ENCODE peak calls at places on chromosomes 7 and 10, in six cellular contexts. One of them, this sample, is unnamed.

GRCh38 chr7:7135074-7135473 is 47.3 kb upstream of the C1GALT1 start:
- DNase-seq in right atrium auricular region: no peak
- DNase-seq in AG04449: no peak
- DNase-seq in left ventricle myocardium inferior: no peak
- DNase-seq in A549: no peak
- DNase-seq in HFF-Myc: no peak
- DNase-seq in this sample: no peak

GRCh38 chr7:5320391-5320790 is 37.6 kb downstream of the SLC29A4 start:
- DNase-seq in right atrium auricular region: no peak
- DNase-seq in AG04449: no peak
- DNase-seq in left ventricle myocardium inferior: no peak
- DNase-seq in A549: no peak
- DNase-seq in HFF-Myc: no peak
- DNase-seq in this sample: no peak

GRCh38 chr10:6091630-6092029 is 2.8 kb downstream of the RBM17 start:
- DNase-seq in right atrium auricular region: no peak
- DNase-seq in AG04449: no peak
- DNase-seq in left ventricle myocardium inferior: no peak
- DNase-seq in A549: no peak
- DNase-seq in HFF-Myc: no peak
- DNase-seq in this sample: no peak

GRCh38 chr7:131040467-131040932 is 287.2 kb upstream of the MKLN1 start:
- DNase-seq in right atrium auricular region: peak; percentile 59
- DNase-seq in AG04449: no peak
- DNase-seq in left ventricle myocardium inferior: no peak
- DNase-seq in A549: peak; percentile 58
- DNase-seq in HFF-Myc: peak; percentile 54
- DNase-seq in this sample: peak; percentile 75

GRCh38 chr7:75056476-75056875 is 17.1 kb downstream of the RCC1L start:
- DNase-seq in right atrium auricular region: no peak
- DNase-seq in AG04449: no peak
- DNase-seq in left ventricle myocardium inferior: no peak
- DNase-seq in A549: no peak
- DNase-seq in HFF-Myc: peak; percentile 44
- DNase-seq in this sample: no peak

GRCh38 chr7:73999664-74000420 is 28.1 kb upstream of the ELN start:
- DNase-seq in right atrium auricular region: peak; percentile 85
- DNase-seq in AG04449: peak; percentile 86
- DNase-seq in left ventricle myocardium inferior: no peak
- DNase-seq in A549: no peak
- DNase-seq in HFF-Myc: no peak
- DNase-seq in this sample: no peak

GRCh38 chr7:417625-417889 is 102.1 kb downstream of the PDGFA start:
- DNase-seq in right atrium auricular region: no peak
- DNase-seq in AG04449: no peak
- DNase-seq in left ventricle myocardium inferior: no peak
- DNase-seq in A549: no peak
- DNase-seq in HFF-Myc: no peak
- DNase-seq in this sample: no peak

GRCh38 chr7:40156988-40157387 is 22.2 kb downstream of the SUGCT start:
- DNase-seq in right atrium auricular region: no peak
- DNase-seq in AG04449: no peak
- DNase-seq in left ventricle myocardium inferior: no peak
- DNase-seq in A549: no peak
- DNase-seq in HFF-Myc: no peak
- DNase-seq in this sample: no peak

GRCh38 chr10:9166770-9167169 is 1112.3 kb downstream of the GATA3 start:
- DNase-seq in right atrium auricular region: no peak
- DNase-seq in AG04449: no peak
- DNase-seq in left ventricle myocardium inferior: no peak
- DNase-seq in A549: no peak
- DNase-seq in HFF-Myc: no peak
- DNase-seq in this sample: peak; percentile 8

GRCh38 chr10:133356549-133356948 is 1.3 kb downstream of the FUOM start:
- DNase-seq in right atrium auricular region: no peak
- DNase-seq in AG04449: no peak
- DNase-seq in left ventricle myocardium inferior: no peak
- DNase-seq in A549: no peak
- DNase-seq in HFF-Myc: no peak
- DNase-seq in this sample: no peak

GRCh38 chr10:97539523-97540200 is 32.9 kb upstream of the ANKRD2 start:
- DNase-seq in right atrium auricular region: peak; percentile 71
- DNase-seq in AG04449: peak; percentile 42
- DNase-seq in left ventricle myocardium inferior: no peak
- DNase-seq in A549: no peak
- DNase-seq in HFF-Myc: no peak
- DNase-seq in this sample: peak; percentile 36
- TF ChIP-seq CTCF in right atrium auricular region: no peak
- TF ChIP-seq CTCF in AG04449: peak; percentile 30
- TF ChIP-seq CTCF in left ventricle myocardium inferior: peak; percentile 21
- TF ChIP-seq CTCF in A549: no peak
- TF ChIP-seq CTCF in HFF-Myc: peak; percentile 36
- TF ChIP-seq CTCF in this sample: peak; percentile 27

GRCh38 chr10:122178655-122179054 is 92.4 kb upstream of the BTBD16 start:
- DNase-seq in right atrium auricular region: no peak
- DNase-seq in AG04449: no peak
- DNase-seq in left ventricle myocardium inferior: no peak
- DNase-seq in A549: no peak
- DNase-seq in HFF-Myc: no peak
- DNase-seq in this sample: no peak
- H3K4me3 ChIP-seq in right atrium auricular region: no peak overlapping the region
- H3K4me3 ChIP-seq in AG04449: no peak overlapping the region
- H3K4me3 ChIP-seq in left ventricle myocardium inferior: no peak overlapping the region
- H3K4me3 ChIP-seq in A549: no peak overlapping the region
- H3K4me3 ChIP-seq in HFF-Myc: no peak overlapping the region
- H3K4me3 ChIP-seq in this sample: no peak overlapping the region

DNA sequence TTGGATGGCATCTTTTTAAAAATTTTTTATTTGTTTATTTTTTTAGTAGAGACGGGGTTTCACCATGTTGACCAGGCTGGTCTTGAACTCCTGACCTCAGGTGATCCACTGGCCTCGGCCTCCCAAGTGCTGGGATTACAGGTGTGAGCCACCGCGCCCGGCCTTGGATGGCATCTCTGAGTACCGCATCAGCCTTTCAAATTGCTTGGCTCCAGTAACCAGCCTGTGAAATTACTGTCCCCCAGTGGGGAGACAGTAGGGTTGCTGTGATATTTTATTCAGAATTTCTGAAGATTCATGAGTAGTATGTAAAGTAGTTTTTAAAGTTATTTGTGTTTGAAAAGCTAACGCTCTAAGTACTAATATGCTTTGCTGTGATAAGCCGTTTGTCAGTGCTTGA is 1.2 kb downstream of the NUB1 start:
- DNase-seq in right atrium auricular region: no peak
- DNase-seq in AG04449: no peak
- DNase-seq in left ventricle myocardium inferior: no peak
- DNase-seq in A549: no peak
- DNase-seq in HFF-Myc: no peak
- DNase-seq in this sample: no peak
- TF ChIP-seq CTCF in right atrium auricular region: no peak
- TF ChIP-seq CTCF in AG04449: no peak
- TF ChIP-seq CTCF in left ventricle myocardium inferior: no peak
- TF ChIP-seq CTCF in A549: no peak
- TF ChIP-seq CTCF in HFF-Myc: no peak
- TF ChIP-seq CTCF in this sample: no peak

GRCh38 chr7:67878808-67879207 is 882.2 kb downstream of the TYW1 start:
- DNase-seq in right atrium auricular region: no peak
- DNase-seq in AG04449: no peak
- DNase-seq in left ventricle myocardium inferior: no peak
- DNase-seq in A549: no peak
- DNase-seq in HFF-Myc: no peak
- DNase-seq in this sample: no peak
- H3K4me3 ChIP-seq in right atrium auricular region: no peak overlapping the region
- H3K4me3 ChIP-seq in AG04449: no peak overlapping the region
- H3K4me3 ChIP-seq in left ventricle myocardium inferior: no peak overlapping the region
- H3K4me3 ChIP-seq in A549: peak overlapping the region; percentile 25
- H3K4me3 ChIP-seq in HFF-Myc: no peak overlapping the region
- H3K4me3 ChIP-seq in this sample: no peak overlapping the region

GRCh38 chr7:123768493-123768892 is 19.7 kb upstream of the WASL start:
- DNase-seq in right atrium auricular region: no peak
- DNase-seq in AG04449: no peak
- DNase-seq in left ventricle myocardium inferior: no peak
- DNase-seq in A549: no peak
- DNase-seq in HFF-Myc: no peak
- DNase-seq in this sample: no peak
- TF ChIP-seq CTCF in right atrium auricular region: no peak
- TF ChIP-seq CTCF in AG04449: no peak
- TF ChIP-seq CTCF in left ventricle myocardium inferior: no peak
- TF ChIP-seq CTCF in A549: no peak
- TF ChIP-seq CTCF in HFF-Myc: no peak
- TF ChIP-seq CTCF in this sample: no peak

DNA sequence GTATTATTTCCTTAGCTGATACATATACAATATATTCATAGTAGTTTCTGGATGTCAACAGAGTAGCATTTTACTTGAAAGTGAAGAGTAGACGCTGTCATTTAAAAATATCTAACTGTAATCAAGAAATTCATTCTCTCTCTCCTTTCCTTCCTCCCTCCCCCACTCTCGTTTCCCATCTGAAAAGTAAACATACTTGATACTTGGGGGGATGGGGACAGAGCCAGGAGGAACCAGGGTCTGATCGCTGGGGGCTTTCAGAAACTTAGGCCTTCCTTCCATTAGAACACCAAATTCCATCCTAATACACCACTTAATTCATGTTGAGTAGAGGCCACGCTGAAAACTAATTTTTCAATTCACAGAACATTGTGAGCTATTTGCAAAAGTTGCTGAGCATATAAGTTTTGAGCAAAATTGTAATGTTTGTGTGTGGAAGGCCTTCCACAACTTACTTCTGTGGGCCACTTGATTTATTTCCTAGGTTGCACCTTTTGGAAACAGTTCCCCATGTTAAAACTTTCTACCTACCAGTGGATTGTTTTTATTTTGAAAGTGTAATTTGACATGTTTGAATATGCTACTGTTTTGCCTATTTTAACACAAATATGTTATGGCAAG is 35.3 kb downstream of the CNPY1 start:
- DNase-seq in right atrium auricular region: no peak
- DNase-seq in AG04449: no peak
- DNase-seq in left ventricle myocardium inferior: no peak
- DNase-seq in A549: no peak
- DNase-seq in HFF-Myc: no peak
- DNase-seq in this sample: no peak
- H3K4me3 ChIP-seq in right atrium auricular region: no peak overlapping the region
- H3K4me3 ChIP-seq in AG04449: no peak overlapping the region
- H3K4me3 ChIP-seq in left ventricle myocardium inferior: no peak overlapping the region
- H3K4me3 ChIP-seq in A549: no peak overlapping the region
- H3K4me3 ChIP-seq in HFF-Myc: no peak overlapping the region
- H3K4me3 ChIP-seq in this sample: no peak overlapping the region

DNA sequence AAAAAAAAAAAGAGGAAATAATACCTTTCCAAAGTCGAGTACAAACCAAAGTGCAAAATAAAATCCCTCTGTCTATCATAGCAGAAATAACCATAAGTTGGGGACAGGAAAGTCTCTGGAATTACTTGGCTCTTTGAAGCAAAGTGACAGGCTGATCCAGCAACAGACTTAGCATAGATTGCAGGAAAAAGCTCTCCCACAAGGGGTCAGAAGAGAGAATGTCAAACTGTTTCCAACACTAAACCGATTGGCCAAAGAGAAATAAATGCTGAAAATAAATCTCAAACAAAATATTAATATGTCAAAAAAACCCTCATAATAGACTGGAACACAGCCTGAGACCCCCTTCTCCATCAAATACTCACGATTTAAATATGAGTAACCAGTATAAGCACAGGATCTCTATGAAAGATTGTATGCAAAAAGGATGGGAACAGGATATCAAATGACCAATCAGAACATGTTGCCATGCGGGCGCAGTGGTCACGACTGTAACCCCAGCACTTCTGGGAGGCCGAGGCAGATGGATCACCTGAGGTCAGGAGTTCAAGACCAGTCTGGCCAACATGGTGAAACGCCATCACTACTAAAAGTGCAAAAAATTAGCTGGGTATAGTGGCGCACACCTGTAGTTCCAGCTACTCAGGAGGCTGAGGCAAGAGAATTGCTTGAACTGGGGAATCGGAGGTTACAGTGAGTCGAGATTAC is 1000.7 kb upstream of the LRRN3 start:
- DNase-seq in right atrium auricular region: no peak
- DNase-seq in AG04449: no peak
- DNase-seq in left ventricle myocardium inferior: no peak
- DNase-seq in A549: no peak
- DNase-seq in HFF-Myc: peak; percentile 2
- DNase-seq in this sample: peak; percentile 55
- TF ChIP-seq CTCF in right atrium auricular region: no peak
- TF ChIP-seq CTCF in AG04449: peak; percentile 33
- TF ChIP-seq CTCF in left ventricle myocardium inferior: peak; percentile 53
- TF ChIP-seq CTCF in A549: peak; percentile 27
- TF ChIP-seq CTCF in HFF-Myc: peak; percentile 45
- TF ChIP-seq CTCF in this sample: peak; percentile 64

DNA sequence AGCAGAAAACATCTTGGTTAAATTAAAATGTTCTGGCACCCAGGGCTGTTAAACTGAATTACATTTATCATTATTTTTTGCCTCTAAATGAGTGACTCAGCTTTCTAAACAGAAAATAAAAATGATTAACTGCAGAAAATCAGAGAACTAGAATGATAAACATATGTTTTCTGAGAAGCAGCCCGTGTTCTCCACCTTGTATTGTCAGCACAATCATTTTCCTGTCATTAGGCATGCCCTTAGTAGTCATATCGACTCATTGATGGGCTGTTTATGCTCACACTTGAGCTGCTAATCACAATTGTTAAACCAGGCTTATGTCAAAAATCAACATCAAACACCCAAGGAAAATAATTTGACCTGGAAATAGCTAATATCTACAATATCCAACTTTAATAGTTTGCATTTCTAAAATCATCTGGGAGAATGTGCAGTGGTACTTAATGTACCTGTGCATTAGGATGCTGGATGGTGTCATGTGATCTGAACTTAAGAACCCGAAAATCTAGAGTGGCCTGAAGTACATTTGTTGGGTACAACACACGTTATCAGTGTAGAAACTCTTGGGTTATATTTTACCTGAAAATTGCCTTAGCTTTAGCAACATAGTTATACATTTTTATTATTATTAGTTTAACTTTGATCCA is 2.3 kb downstream of the MDFIC start:
- DNase-seq in right atrium auricular region: no peak
- DNase-seq in AG04449: no peak
- DNase-seq in left ventricle myocardium inferior: no peak
- DNase-seq in A549: no peak
- DNase-seq in HFF-Myc: no peak
- DNase-seq in this sample: peak; percentile 39
- H3K4me3 ChIP-seq in right atrium auricular region: no peak overlapping the region
- H3K4me3 ChIP-seq in AG04449: peak overlapping the region; percentile 77
- H3K4me3 ChIP-seq in left ventricle myocardium inferior: peak overlapping the region; percentile 90
- H3K4me3 ChIP-seq in A549: no peak overlapping the region
- H3K4me3 ChIP-seq in HFF-Myc: peak overlapping the region; percentile 70
- H3K4me3 ChIP-seq in this sample: peak overlapping the region; percentile 86

DNA sequence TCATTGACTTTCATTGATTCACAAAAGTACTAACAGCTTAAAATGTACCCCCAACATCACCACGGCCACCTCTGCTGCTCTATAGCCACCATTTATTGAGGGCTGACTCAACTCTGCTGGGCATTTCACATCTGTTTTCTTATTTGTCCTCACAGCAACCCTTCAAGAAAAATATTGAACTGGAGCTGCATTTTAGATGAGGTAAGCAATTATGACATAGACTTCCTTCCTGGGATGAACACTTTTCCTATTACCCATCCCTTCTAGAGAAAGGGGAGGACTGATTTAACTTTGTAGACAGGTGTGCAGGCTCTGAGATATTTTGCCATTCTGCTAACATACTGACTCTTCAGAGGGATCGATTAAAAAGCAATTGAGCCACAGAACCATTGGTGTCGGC is 217.4 kb downstream of the CACNA2D1 start:
- DNase-seq in right atrium auricular region: no peak
- DNase-seq in AG04449: no peak
- DNase-seq in left ventricle myocardium inferior: no peak
- DNase-seq in A549: no peak
- DNase-seq in HFF-Myc: no peak
- DNase-seq in this sample: no peak
- TF ChIP-seq CTCF in right atrium auricular region: no peak
- TF ChIP-seq CTCF in AG04449: no peak
- TF ChIP-seq CTCF in left ventricle myocardium inferior: no peak
- TF ChIP-seq CTCF in A549: no peak
- TF ChIP-seq CTCF in HFF-Myc: no peak
- TF ChIP-seq CTCF in this sample: no peak

This sample was measured in epithelial cell of esophagus.